ENCODE peak calls at places on chromosomes 5 and 9, in four cellular contexts. One of them, this sample, is unnamed.

GRCh38 chr5:14595189-14595588 is 13.6 kb downstream of the OTULINL start:
- DNase-seq in HCT116: no peak
- DNase-seq in B cell: peak; percentile 47
- DNase-seq in tibial nerve: no peak
- DNase-seq in this sample: peak; percentile 70

GRCh38 chr5:60495644-60496520 is 204.1 kb downstream of the DEPDC1B start:
- DNase-seq in tibial nerve: no peak
- DNase-seq in B cell: no peak
- DNase-seq in HCT116: no peak
- DNase-seq in this sample: no peak

GRCh38 chr9:129399301-129399990 is 221.4 kb upstream of the IER5L start:
- DNase-seq in B cell: no peak
- DNase-seq in HCT116: no peak
- DNase-seq in tibial nerve: no peak
- DNase-seq in this sample: no peak

GRCh38 chr9:18606831-18607230 is 132.9 kb downstream of the ADAMTSL1 start:
- DNase-seq in B cell: no peak
- DNase-seq in tibial nerve: no peak
- DNase-seq in HCT116: no peak
- DNase-seq in this sample: no peak

GRCh38 chr9:109143881-109144562 is 23.0 kb downstream of the FRRS1L start:
- DNase-seq in tibial nerve: no peak
- DNase-seq in HCT116: peak; percentile 60
- DNase-seq in B cell: no peak
- DNase-seq in this sample: peak; percentile 45

GRCh38 chr5:156595132-156595787 is 254.8 kb upstream of the PPP1R2B start:
- DNase-seq in tibial nerve: no peak
- DNase-seq in HCT116: no peak
- DNase-seq in B cell: no peak
- DNase-seq in this sample: no peak

GRCh38 chr5:54457094-54457531 is 1.6 kb downstream of the HSPB3 start:
- DNase-seq in tibial nerve: no peak
- DNase-seq in HCT116: no peak
- DNase-seq in B cell: no peak
- DNase-seq in this sample: no peak

GRCh38 chr5:7873216-7873615 is 4.3 kb downstream of the MTRR start:
- DNase-seq in HCT116: no peak
- DNase-seq in B cell: no peak
- DNase-seq in tibial nerve: no peak
- DNase-seq in this sample: peak; percentile 46

GRCh38 chr5:135186662-135187522 is 152.9 kb upstream of the PITX1 start:
- DNase-seq in tibial nerve: no peak
- DNase-seq in HCT116: no peak
- DNase-seq in B cell: no peak
- DNase-seq in this sample: no peak

GRCh38 chr5:429453-430188 is 13.4 kb upstream of the EXOC3 start:
- DNase-seq in HCT116: no peak
- DNase-seq in B cell: no peak
- DNase-seq in tibial nerve: no peak
- DNase-seq in this sample: no peak

GRCh38 chr9:19231126-19232035 is 888 bp downstream of the DENND4C start:
- DNase-seq in HCT116: no peak
- DNase-seq in tibial nerve: no peak
- DNase-seq in B cell: peak; percentile 58
- DNase-seq in this sample: peak; percentile 27

GRCh38 chr5:138544171-138545134 is 1.4 kb upstream of the ETF1 start:
- DNase-seq in B cell: no peak
- DNase-seq in HCT116: no peak
- DNase-seq in tibial nerve: no peak
- DNase-seq in this sample: peak; percentile 37

GRCh38 chr9:12640021-12640587 is 53.1 kb upstream of the TYRP1 start:
- DNase-seq in HCT116: peak; percentile 26
- DNase-seq in tibial nerve: no peak
- DNase-seq in B cell: no peak
- DNase-seq in this sample: no peak

GRCh38 chr9:38619556-38620447 is 594 bp downstream of the ANKRD18A start:
- DNase-seq in tibial nerve: no peak
- DNase-seq in HCT116: no peak
- DNase-seq in B cell: no peak
- DNase-seq in this sample: peak; percentile 35

GRCh38 chr5:5951953-5952352 is 426.4 kb downstream of the MED10 start:
- DNase-seq in HCT116: no peak
- DNase-seq in B cell: no peak
- DNase-seq in tibial nerve: no peak
- DNase-seq in this sample: no peak

GRCh38 chr9:35114921-35115341 is 731 bp downstream of the ATOSB start:
- DNase-seq in tibial nerve: peak; percentile 46
- DNase-seq in HCT116: no peak
- DNase-seq in B cell: no peak
- DNase-seq in this sample: peak; percentile 70

GRCh38 chr5:57937025-57937424 is 454.4 kb upstream of the ACTBL2 start:
- DNase-seq in B cell: no peak
- DNase-seq in HCT116: no peak
- DNase-seq in tibial nerve: no peak
- DNase-seq in this sample: no peak

GRCh38 chr5:163475416-163475815 is 15.0 kb downstream of the HMMR start:
- DNase-seq in HCT116: no peak
- DNase-seq in tibial nerve: no peak
- DNase-seq in B cell: no peak
- DNase-seq in this sample: no peak

GRCh38 chr9:80994892-80995291 is 694.5 kb downstream of the TLE1 start:
- DNase-seq in HCT116: no peak
- DNase-seq in tibial nerve: no peak
- DNase-seq in B cell: no peak
- DNase-seq in this sample: no peak

GRCh38 chr9:121825481-121825830 is 174.0 kb downstream of the DAB2IP start:
- DNase-seq in B cell: no peak
- DNase-seq in HCT116: no peak
- DNase-seq in tibial nerve: no peak
- DNase-seq in this sample: no peak

GRCh38 chr5:155264809-155265208 is 251.3 kb downstream of the KIF4B start:
- DNase-seq in B cell: no peak
- DNase-seq in tibial nerve: no peak
- DNase-seq in HCT116: no peak
- DNase-seq in this sample: no peak

GRCh38 chr5:97670447-97670846 is 487.4 kb upstream of the RIOK2 start:
- DNase-seq in HCT116: no peak
- DNase-seq in B cell: no peak
- DNase-seq in tibial nerve: no peak
- DNase-seq in this sample: no peak

GRCh38 chr5:103587185-103587748 is 24.7 kb upstream of the NUDT12 start:
- DNase-seq in HCT116: no peak
- DNase-seq in tibial nerve: no peak
- DNase-seq in B cell: no peak
- DNase-seq in this sample: no peak

GRCh38 chr5:74648835-74649286 is 8.3 kb upstream of the ENC1 start:
- DNase-seq in tibial nerve: no peak
- DNase-seq in B cell: peak; percentile 64
- DNase-seq in HCT116: no peak
- DNase-seq in this sample: peak; percentile 43

GRCh38 chr9:15824310-15824709 is 271.5 kb downstream of the CCDC171 start:
- DNase-seq in HCT116: peak; percentile 48
- DNase-seq in B cell: no peak
- DNase-seq in tibial nerve: no peak
- DNase-seq in this sample: peak; percentile 5
- TF ChIP-seq CTCF in HCT116: peak; percentile 35
- TF ChIP-seq CTCF in B cell: no peak
- TF ChIP-seq CTCF in tibial nerve: no peak
- TF ChIP-seq CTCF in this sample: no peak

DNA sequence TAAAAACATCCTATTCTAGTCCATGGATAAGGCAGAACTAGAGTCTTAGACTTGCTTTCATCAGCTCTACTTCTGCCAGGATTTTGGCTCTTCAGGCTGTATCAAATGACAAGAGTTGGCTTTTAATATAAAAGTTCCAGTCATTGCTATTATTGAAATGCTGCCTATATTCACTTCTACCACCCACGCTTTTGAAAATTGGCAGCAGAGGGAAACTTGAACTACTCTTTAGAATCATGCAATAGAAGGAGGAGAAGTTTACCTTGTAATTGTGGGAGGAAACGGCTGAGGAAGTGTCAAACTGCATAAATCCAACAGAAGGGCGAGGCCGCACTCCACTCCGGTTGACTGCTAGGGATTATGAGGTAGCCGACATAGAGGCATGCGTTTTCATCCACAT is 122.6 kb upstream of the BASP1 start:
- DNase-seq in HCT116: no peak
- DNase-seq in tibial nerve: no peak
- DNase-seq in B cell: no peak
- DNase-seq in this sample: no peak
- TF ChIP-seq CTCF in HCT116: no peak
- TF ChIP-seq CTCF in tibial nerve: no peak
- TF ChIP-seq CTCF in B cell: no peak
- TF ChIP-seq CTCF in this sample: no peak

GRCh38 chr9:136950656-136951030 is 1.4 kb upstream of the LCN12 start:
- DNase-seq in HCT116: no peak
- DNase-seq in B cell: no peak
- DNase-seq in tibial nerve: no peak
- DNase-seq in this sample: no peak

GRCh38 chr9:136951541-136952353 is at the start of gene LCN12:
- DNase-seq in B cell: no peak
- DNase-seq in HCT116: no peak
- DNase-seq in tibial nerve: no peak
- DNase-seq in this sample: no peak

GRCh38 chr9:136949239-136949816 is 2.7 kb upstream of the LCN12 start:
- DNase-seq in B cell: no peak
- DNase-seq in tibial nerve: no peak
- DNase-seq in HCT116: no peak
- DNase-seq in this sample: no peak

GRCh38 chr9:136947955-136948510 is 3.0 kb downstream of the C8G start:
- DNase-seq in tibial nerve: no peak
- DNase-seq in HCT116: peak; percentile 35
- DNase-seq in B cell: no peak
- DNase-seq in this sample: peak; percentile 50

GRCh38 chr9:136949817-136950655 is 2.0 kb upstream of the LCN12 start:
- DNase-seq in HCT116: peak; percentile 85
- DNase-seq in B cell: peak; percentile 100
- DNase-seq in tibial nerve: peak; percentile 92
- DNase-seq in this sample: peak; percentile 99
- TF ChIP-seq CTCF in HCT116: peak; percentile 22
- TF ChIP-seq CTCF in B cell: peak; percentile 36
- TF ChIP-seq CTCF in tibial nerve: no peak
- TF ChIP-seq CTCF in this sample: peak; percentile 37

GRCh38 chr5:180831139-180832080 is 28.8 kb upstream of the MGAT1 start:
- DNase-seq in B cell: peak; percentile 85
- DNase-seq in HCT116: peak; percentile 46
- DNase-seq in tibial nerve: peak; percentile 77
- DNase-seq in this sample: peak; percentile 83
- TF ChIP-seq CTCF in B cell: no peak
- TF ChIP-seq CTCF in HCT116: no peak
- TF ChIP-seq CTCF in tibial nerve: no peak
- TF ChIP-seq CTCF in this sample: no peak

DNA sequence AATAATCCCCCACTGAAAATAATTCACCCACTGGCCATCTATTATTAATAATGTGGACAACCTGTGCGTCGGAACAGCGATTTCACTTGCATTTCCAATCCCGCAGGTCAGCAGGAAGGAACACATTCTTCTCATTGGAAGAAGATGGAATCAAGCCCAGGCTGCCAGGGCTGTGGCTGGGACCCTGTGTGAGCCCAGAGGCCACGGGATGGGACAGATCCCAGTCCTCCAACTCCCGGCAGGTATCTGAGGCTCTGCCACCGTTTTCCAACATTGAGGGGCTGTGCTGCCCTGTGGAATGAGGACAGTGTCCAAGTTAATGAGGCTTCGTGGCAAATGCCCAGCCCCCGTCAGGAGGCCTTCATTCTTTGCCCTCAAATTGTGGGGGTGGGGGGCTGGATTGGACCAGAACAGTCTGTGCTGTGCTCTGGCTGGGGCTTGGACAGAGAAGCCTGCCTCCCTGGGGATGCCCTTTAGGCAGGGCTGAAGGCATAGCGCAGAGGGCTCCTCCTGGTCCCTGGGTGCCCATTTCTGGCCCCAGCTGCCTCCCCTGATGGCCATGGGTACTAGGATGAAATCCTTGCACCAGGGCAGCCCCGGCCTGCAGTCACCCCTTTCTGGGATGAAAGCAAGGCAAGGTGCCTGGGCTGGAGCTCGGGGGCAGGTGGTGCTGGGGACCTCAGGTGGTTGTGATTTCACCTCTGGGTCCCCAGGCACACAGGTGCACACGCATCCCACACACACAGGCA is 195.0 kb upstream of the PPP1R26 start:
- DNase-seq in HCT116: no peak
- DNase-seq in B cell: no peak
- DNase-seq in tibial nerve: no peak
- DNase-seq in this sample: no peak
- TF ChIP-seq CTCF in HCT116: no peak
- TF ChIP-seq CTCF in B cell: no peak
- TF ChIP-seq CTCF in tibial nerve: no peak
- TF ChIP-seq CTCF in this sample: no peak

DNA sequence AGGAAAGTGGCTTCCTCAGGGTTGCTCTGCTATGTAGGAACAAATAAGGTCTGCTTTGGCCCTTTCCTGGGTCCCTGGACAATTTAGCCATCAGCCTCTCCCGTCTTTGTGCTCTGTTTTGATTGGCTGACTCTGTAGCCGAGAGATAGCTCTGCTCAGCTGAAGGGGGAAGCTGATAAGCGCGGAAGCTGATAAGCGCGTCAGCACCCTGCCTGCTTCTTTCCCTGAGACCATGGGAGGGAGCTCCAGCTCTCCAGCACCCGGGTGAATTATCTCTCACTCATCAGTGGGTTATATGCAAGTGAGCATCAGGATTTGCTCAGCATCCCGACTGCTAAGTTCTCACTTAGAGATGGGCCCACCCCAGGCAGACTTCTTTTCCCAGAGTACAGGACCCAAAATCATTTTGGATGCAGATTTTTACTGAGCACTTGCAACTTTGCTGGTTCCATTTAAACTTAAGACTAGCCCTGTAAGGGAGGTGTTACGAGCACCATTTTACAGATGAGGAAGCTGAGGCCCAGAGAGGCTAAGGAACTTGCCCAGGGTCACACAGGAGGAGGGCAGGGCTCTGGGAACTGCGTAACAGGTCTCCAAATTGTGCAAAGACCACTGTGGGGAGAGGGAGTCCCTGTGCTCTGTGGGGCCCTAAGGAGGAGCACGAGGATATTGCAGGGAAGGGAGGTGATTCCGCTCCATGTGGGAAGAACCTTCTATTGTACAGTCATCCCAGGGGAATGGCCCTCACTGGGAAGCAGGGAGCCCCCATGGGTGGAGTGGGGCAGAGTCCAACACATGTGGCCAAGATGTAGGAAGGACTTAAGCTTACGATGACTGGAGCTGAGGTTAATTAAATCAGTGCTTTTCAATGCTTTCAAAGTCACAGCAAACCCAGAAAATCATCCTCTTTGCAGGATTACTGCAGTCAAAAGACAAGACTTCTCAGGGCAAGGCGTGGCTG is 83.7 kb upstream of the ORM1 start:
- DNase-seq in tibial nerve: no peak
- DNase-seq in B cell: no peak
- DNase-seq in HCT116: no peak
- DNase-seq in this sample: peak; percentile 12
- TF ChIP-seq CTCF in tibial nerve: peak; percentile 12
- TF ChIP-seq CTCF in B cell: no peak
- TF ChIP-seq CTCF in HCT116: peak; percentile 16
- TF ChIP-seq CTCF in this sample: peak; percentile 14

GRCh38 chr5:32916648-32917047 is 205.5 kb downstream of the NPR3 start:
- DNase-seq in tibial nerve: no peak
- DNase-seq in HCT116: peak; percentile 32
- DNase-seq in B cell: no peak
- DNase-seq in this sample: peak; percentile 6
- TF ChIP-seq CTCF in tibial nerve: no peak
- TF ChIP-seq CTCF in HCT116: peak; percentile 67
- TF ChIP-seq CTCF in B cell: no peak
- TF ChIP-seq CTCF in this sample: no peak

GRCh38 chr5:169116961-169117461 is 183.9 kb downstream of the SLIT3 start:
- DNase-seq in B cell: no peak
- DNase-seq in tibial nerve: no peak
- DNase-seq in HCT116: no peak
- DNase-seq in this sample: no peak
- TF ChIP-seq CTCF in B cell: no peak
- TF ChIP-seq CTCF in tibial nerve: no peak
- TF ChIP-seq CTCF in HCT116: peak; percentile 28
- TF ChIP-seq CTCF in this sample: no peak

This sample was measured in activated CD8-positive, alpha-beta T cell treated with anti-CD3 and anti-CD28 coated beads for 36 hours.